ENCODE peak calls at places on chromosome 14, in four cellular contexts. T is endothelial cell, R is GM10248, C is iris pigment epithelial cell. W is an unnamed sample.

GRCh38 chr14:55588259-55588699 is 8.3 kb downstream of the KTN1 start:
- DNase-seq in C (peak), T (no peak), R (no peak), W (no peak)

GRCh38 chr14:99176156-99176945 is 95.6 kb downstream of the BCL11B start:
- DNase-seq in C (no peak), R (no peak), T (no peak), W (no peak)

GRCh38 chr14:29757188-29757680 is 170.4 kb downstream of the PRKD1 start:
- DNase-seq in T (no peak), R (no peak), C (no peak), W (no peak)

GRCh38 chr14:65156568-65157366 is 54.5 kb upstream of the MAX start:
- DNase-seq in T (no peak), R (peak), C (peak), W (peak)

GRCh38 chr14:29528889-29529288 is 398.8 kb downstream of the PRKD1 start:
- DNase-seq in T (no peak), R (no peak), C (peak), W (no peak)

GRCh38 chr14:81408595-81408994 is 8.5 kb upstream of the STON2 start:
- DNase-seq in C (no peak), T (no peak), R (no peak), W (no peak)

GRCh38 chr14:96852823-96853422 is 55.7 kb downstream of the VRK1 start:
- DNase-seq in R (peak), C (peak), T (peak), W (peak)

GRCh38 chr14:75222208-75222701 is 45.8 kb upstream of the TMED10 start:
- DNase-seq in R (peak), T (no peak), C (peak), W (no peak)

GRCh38 chr14:54845616-54846015 is 57.0 kb downstream of the GCH1 start:
- DNase-seq in R (no peak), C (no peak), T (no peak), W (no peak)

GRCh38 chr14:72594099-72594901 is 299.6 kb downstream of the DPF3 start:
- DNase-seq in R (no peak), T (no peak), C (no peak), W (no peak)

GRCh38 chr14:89465894-89466293 is 48.9 kb upstream of the FOXN3 start:
- DNase-seq in C (no peak), R (no peak), T (no peak), W (no peak)

W was measured in AG08396.